ENCODE peak calls at places on chromosomes 2 and 18, in seven cellular contexts. Q is tibial artery, P is progenitor cell of endocrine pancreas, J is MM.1S, L is lower leg skin, Z is esophagus squamous epithelium, C is glutamatergic neuron. M is an unnamed sample.

GRCh38 chr2:220969348-220969747 is 602.8 kb downstream of the EPHA4 start:
- DNase-seq in L (no peak), Z (no peak), Q (no peak), C (no peak), J (no peak), P (no peak), M (no peak)

GRCh38 chr18:27546991-27547390 is 361.9 kb upstream of the CHST9 start:
- DNase-seq in L (no peak), C (no peak), J (no peak), P (no peak), Z (no peak), Q (no peak), M (no peak)

GRCh38 chr2:162103443-162104009 is 29.5 kb upstream of the DPP4 start:
- DNase-seq in J (no peak), C (no peak), Z (no peak), L (no peak), P (no peak), Q (no peak), M (no peak)

GRCh38 chr2:3243804-3244203 is 133.8 kb downstream of the EIPR1 start:
- DNase-seq in Z (no peak), P (no peak), Q (no peak), C (no peak), J (no peak), L (no peak), M (no peak)

GRCh38 chr2:85324639-85325465 is 2.9 kb downstream of the TGOLN2 start:
- DNase-seq in P (no peak), Z (no peak), L (no peak), Q (no peak), J (no peak), C (no peak), M (no peak)

GRCh38 chr2:33267745-33268144 is 208.7 kb upstream of the RASGRP3 start:
- DNase-seq in C (no peak), Z (no peak), J (no peak), P (no peak), L (no peak), Q (no peak), M (no peak)

GRCh38 chr2:73268831-73269685 is 15.2 kb downstream of the FBXO41 start:
- DNase-seq in Q (no peak), Z (no peak), J (peak), C (peak), L (no peak), P (no peak), M (peak)

GRCh38 chr2:167289651-167290410 is 401.6 kb downstream of the XIRP2 start:
- DNase-seq in L (no peak), Q (no peak), J (no peak), C (no peak), P (no peak), Z (no peak), M (no peak)

GRCh38 chr2:152320814-152321213 is 14.2 kb upstream of the FMNL2 start:
- DNase-seq in J (no peak), L (no peak), Z (no peak), Q (no peak), C (no peak), P (no peak), M (no peak)

GRCh38 chr2:180781276-180781675 is 199.1 kb upstream of the UBE2E3 start:
- DNase-seq in L (no peak), C (no peak), Z (no peak), P (no peak), J (no peak), Q (no peak), M (no peak)

GRCh38 chr2:55555977-55556376 is 36.5 kb downstream of the CFAP36 start:
- DNase-seq in P (no peak), L (no peak), C (no peak), J (no peak), Z (no peak), Q (no peak), M (no peak)

GRCh38 chr2:117888897-117889296 is 74.4 kb downstream of the DDX18 start:
- DNase-seq in Z (no peak), Q (no peak), L (no peak), P (no peak), J (peak), C (no peak), M (no peak)

GRCh38 chr2:33047939-33048338 is 101.2 kb downstream of the LTBP1 start:
- DNase-seq in Z (no peak), J (no peak), Q (no peak), C (no peak), L (no peak), P (no peak), M (no peak)

GRCh38 chr2:169173876-169174275 is 104.5 kb downstream of the DHRS9 start:
- DNase-seq in J (no peak), Q (no peak), C (no peak), P (no peak), L (no peak), Z (no peak), M (no peak)

GRCh38 chr18:56374005-56374655 is 264.3 kb downstream of the TXNL1 start:
- DNase-seq in C (no peak), P (no peak), L (no peak), Q (no peak), J (peak), Z (no peak), M (no peak)

GRCh38 chr2:163175294-163175693 is 336.7 kb upstream of the KCNH7 start:
- DNase-seq in P (no peak), C (peak), J (no peak), Q (no peak), L (no peak), Z (no peak), M (no peak)

GRCh38 chr2:56084117-56084936 is 99.5 kb upstream of the CCDC85A start:
- DNase-seq in Q (no peak), J (no peak), Z (no peak), L (no peak), P (no peak), C (no peak), M (no peak)

GRCh38 chr2:43132523-43133301 is 93.7 kb downstream of the ZFP36L2 start:
- DNase-seq in L (no peak), Z (no peak), C (no peak), J (no peak), Q (no peak), P (no peak), M (no peak)

GRCh38 chr2:101349893-101350662 is 37.2 kb downstream of the CREG2 start:
- DNase-seq in Q (no peak), L (no peak), Z (no peak), J (peak), P (no peak), C (no peak), M (peak)

GRCh38 chr2:171598713-171599319 is 76.5 kb downstream of the CYBRD1 start:
- DNase-seq in J (peak), P (peak), L (no peak), C (peak), Q (no peak), Z (no peak), M (peak)

GRCh38 chr2:62208758-62209114 is 12.8 kb downstream of the B3GNT2 start:
- DNase-seq in J (no peak), L (peak), P (no peak), C (no peak), Z (no peak), Q (no peak), M (no peak)

GRCh38 chr2:174730530-174731018 is 33.7 kb downstream of the CHRNA1 start:
- DNase-seq in Z (no peak), C (peak), P (no peak), Q (no peak), J (no peak), L (no peak), M (no peak)

GRCh38 chr18:77461062-77461693 is 211.5 kb downstream of the GALR1 start:
- DNase-seq in Q (no peak), J (no peak), L (no peak), P (no peak), Z (no peak), C (no peak), M (no peak)

GRCh38 chr2:151544449-151544848 is 134.7 kb downstream of the RIF1 start:
- DNase-seq in C (no peak), Q (no peak), J (no peak), Z (no peak), P (no peak), L (no peak), M (no peak)

GRCh38 chr18:7596133-7596532 is 29.0 kb downstream of the PTPRM start:
- DNase-seq in Q (no peak), P (no peak), Z (no peak), J (no peak), C (no peak), L (no peak), M (no peak)

GRCh38 chr2:241774419-241775222 is 2.0 kb upstream of the GAL3ST2 start:
- DNase-seq in L (peak), Z (no peak), C (peak), P (no peak), J (no peak), Q (no peak), M (peak)

GRCh38 chr18:79046522-79046921 is 22.7 kb upstream of the ATP9B start:
- DNase-seq in Q (no peak), C (no peak), J (no peak), P (no peak), L (no peak), Z (no peak), M (no peak)

GRCh38 chr2:25279091-25279651 is 62.6 kb downstream of the DNMT3A start:
- DNase-seq in P (no peak), C (no peak), Q (peak), Z (peak), J (no peak), L (peak), M (no peak)

GRCh38 chr2:119523959-119524694 is at the start of gene SCTR:
- DNase-seq in L (peak), P (peak), Q (no peak), C (peak), J (no peak), Z (no peak), M (peak)

GRCh38 chr2:145835665-145836064 is 1315.7 kb upstream of the ZEB2 start:
- DNase-seq in C (no peak), J (no peak), L (no peak), Q (no peak), P (no peak), Z (no peak), M (no peak)

GRCh38 chr2:202871161-202872141 is at the start of gene ICA1L:
- DNase-seq in L (peak), Z (no peak), Q (peak), P (peak), J (peak), C (peak), M (peak)

GRCh38 chr2:152183381-152184073 is 8.0 kb upstream of the STAM2 start:
- DNase-seq in L (no peak), P (no peak), J (no peak), Q (no peak), C (no peak), Z (no peak), M (no peak)

GRCh38 chr2:30708491-30709290 is 98.6 kb downstream of the CAPN13 start:
- DNase-seq in J (no peak), L (peak), P (no peak), Z (no peak), Q (no peak), C (no peak), M (no peak)

DNA sequence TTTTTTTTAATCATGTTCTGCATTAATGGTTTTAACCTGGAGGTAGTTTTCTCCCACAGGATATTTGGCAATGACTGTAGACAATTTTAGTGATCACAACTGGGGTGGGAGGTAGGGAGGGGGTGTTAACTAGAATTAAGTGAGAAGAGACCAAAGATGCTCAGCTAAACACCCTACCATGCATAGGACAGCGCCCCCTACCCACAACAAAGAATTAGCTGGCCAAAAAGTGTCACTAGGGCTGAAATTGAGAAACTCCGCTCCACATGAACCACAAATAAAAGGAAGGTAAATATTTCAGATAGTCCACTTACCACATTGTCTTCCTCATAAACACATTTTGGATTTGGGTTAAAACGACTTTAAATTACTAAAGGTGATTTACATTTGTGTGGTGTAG is 942.6 kb downstream of the SUCLG1 start:
- DNase-seq in L (no peak), Z (no peak), C (no peak), Q (no peak), P (no peak), J (no peak), M (no peak)
- TF ChIP-seq CTCF in L (no peak), Z (no peak), C (no peak), Q (no peak), P (no peak), J (no peak), M (peak)

DNA sequence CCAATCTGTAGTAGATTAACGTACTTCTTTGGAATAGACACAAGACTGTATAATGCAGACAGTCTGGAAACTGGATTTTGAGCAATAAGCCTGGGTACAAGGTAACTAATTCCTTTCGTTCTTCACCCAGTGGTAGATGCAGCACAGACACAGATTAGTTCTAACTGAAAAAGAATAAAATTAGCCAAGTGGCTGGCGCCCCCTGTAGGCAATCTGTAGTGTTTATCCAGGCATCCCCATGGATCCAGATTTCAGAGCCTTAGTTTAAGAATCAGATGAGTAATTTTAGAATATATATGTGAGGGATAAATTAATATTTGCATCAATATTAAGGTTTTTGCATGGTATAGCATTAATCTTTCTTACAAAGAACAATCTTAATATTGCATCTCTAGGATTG is 563.9 kb downstream of the DCC start:
- DNase-seq in Z (no peak), Q (no peak), J (peak), C (peak), L (no peak), P (peak), M (peak)
- TF ChIP-seq CTCF in Z (peak), Q (no peak), J (peak), C (peak), L (no peak), P (peak), M (peak)

GRCh38 chr2:182652326-182652725 is 63.7 kb upstream of the DNAJC10 start:
- DNase-seq in J (no peak), C (no peak), L (no peak), P (no peak), Z (no peak), Q (no peak), M (no peak)

GRCh38 chr2:182646763-182647498 is 69.1 kb upstream of the DNAJC10 start:
- DNase-seq in P (no peak), C (no peak), L (no peak), Q (no peak), Z (no peak), J (no peak), M (no peak)

GRCh38 chr2:182650704-182651103 is 65.4 kb upstream of the DNAJC10 start:
- DNase-seq in Z (no peak), L (no peak), J (peak), Q (no peak), P (no peak), C (no peak), M (no peak)

GRCh38 chr2:182647499-182647787 is 68.6 kb upstream of the DNAJC10 start:
- DNase-seq in L (no peak), Q (no peak), C (no peak), Z (no peak), P (no peak), J (no peak), M (no peak)

DNA sequence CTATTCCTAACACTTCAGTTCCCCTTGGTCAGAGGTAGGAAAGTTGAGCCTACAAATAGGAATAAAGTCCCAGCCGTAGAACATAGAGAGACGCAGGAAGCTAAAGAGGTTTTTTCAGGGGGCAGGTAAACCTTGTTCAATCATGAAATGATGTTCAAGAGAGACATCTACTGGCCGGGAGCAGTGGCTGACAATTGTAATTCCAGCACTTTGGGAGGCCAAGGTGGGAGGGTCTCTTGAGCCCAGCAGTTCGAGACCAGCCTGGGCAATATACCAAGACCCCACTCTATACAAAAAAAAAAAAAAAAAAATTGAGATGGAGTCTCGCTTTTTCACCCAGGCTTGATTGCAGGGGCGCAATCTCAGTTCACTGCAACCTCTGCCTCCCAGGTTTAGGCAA is 66.7 kb upstream of the DNAJC10 start:
- DNase-seq in Z (no peak), L (no peak), J (peak), Q (no peak), C (peak), P (no peak), M (peak)
- TF ChIP-seq CTCF in Z (peak), L (no peak), J (peak), Q (peak), C (no peak), P (peak), M (peak)

GRCh38 chr2:48529189-48529588 is 765 bp upstream of the STON1 start:
- DNase-seq in J (no peak), Q (no peak), Z (no peak), C (peak), L (peak), P (no peak), M (no peak)

GRCh38 chr2:48528431-48528830 is 1.5 kb upstream of the STON1 start:
- DNase-seq in Z (no peak), P (no peak), L (no peak), C (no peak), Q (no peak), J (no peak), M (no peak)

GRCh38 chr2:48529676-48530032 is 300 bp upstream of the STON1 start:
- DNase-seq in C (no peak), L (no peak), J (no peak), P (no peak), Q (no peak), Z (no peak), M (no peak)

GRCh38 chr2:48531141-48531648 is 1.2 kb downstream of the STON1 start:
- DNase-seq in J (no peak), C (no peak), Z (no peak), L (no peak), Q (no peak), P (no peak), M (peak)

GRCh38 chr2:48530033-48530804 is at the start of gene STON1:
- DNase-seq in C (peak), L (peak), Q (peak), P (peak), Z (no peak), J (no peak), M (peak)
- TF ChIP-seq CTCF in C (no peak), L (no peak), Q (no peak), P (peak), Z (no peak), J (no peak), M (no peak)

DNA sequence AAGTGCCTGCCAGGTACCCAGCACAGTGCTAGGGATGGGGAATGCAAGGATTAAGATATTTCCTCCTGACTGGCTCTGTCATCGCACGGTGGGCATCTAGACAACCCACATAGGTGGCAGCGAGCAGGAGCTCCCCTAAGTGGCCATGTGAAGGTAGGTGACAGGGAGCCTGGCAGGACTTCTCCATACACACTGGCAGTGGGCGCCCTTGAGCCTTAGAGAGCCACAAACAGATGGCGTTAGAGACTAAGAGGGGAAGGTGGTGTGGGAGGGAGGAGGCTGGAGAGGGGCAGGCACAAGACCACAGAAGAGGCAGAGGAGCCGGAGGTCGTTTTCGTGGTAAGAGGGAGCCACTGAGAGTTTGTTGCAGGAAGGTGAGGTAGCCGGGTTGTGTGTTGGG is 15.2 kb downstream of the PRELID3A start:
- DNase-seq in C (no peak), P (no peak), Q (no peak), Z (no peak), L (no peak), J (no peak), M (no peak)
- TF ChIP-seq CTCF in C (no peak), P (no peak), Q (no peak), Z (no peak), L (no peak), J (peak), M (no peak)